ENCODE peak calls at places on chromosomes 16 and 17, in four cellular contexts. H is IMR-90, E is GM12878, D is K562. Y is an unnamed sample.

GRCh38 chr17:14321980-14322776 is 21.3 kb downstream of the HS3ST3B1 start:
- DNase-seq in H (no peak), E (no peak), D (no peak), Y (no peak)

GRCh38 chr17:16407911-16408588 is 7.3 kb upstream of the TRPV2 start:
- DNase-seq in H (peak), E (peak), D (peak), Y (peak)

GRCh38 chr16:28104404-28104803 is 40.9 kb upstream of the GSG1L start:
- DNase-seq in H (no peak), E (no peak), D (no peak), Y (no peak)

GRCh38 chr17:62681061-62681938 is 53.8 kb downstream of the MRC2 start:
- DNase-seq in H (no peak), E (no peak), D (peak), Y (no peak)

GRCh38 chr16:4966736-4967453 is 8.8 kb downstream of the SEC14L5 start:
- DNase-seq in H (no peak), E (no peak), D (no peak), Y (no peak)

GRCh38 chr16:7289299-7289698 is 43.3 kb upstream of the RBFOX1 start:
- DNase-seq in H (no peak), E (no peak), D (no peak), Y (no peak)

GRCh38 chr17:65039349-65039988 is 17.1 kb downstream of the GNA13 start:
- DNase-seq in H (no peak), E (peak), D (no peak), Y (no peak)

GRCh38 chr17:51869387-51869786 is 289.1 kb downstream of the CA10 start:
- DNase-seq in H (no peak), E (no peak), D (no peak), Y (no peak)

GRCh38 chr16:3696425-3697218 is 20.7 kb downstream of the TRAP1 start:
- DNase-seq in H (peak), E (no peak), D (peak), Y (no peak)

GRCh38 chr17:61369751-61370150 is 29.9 kb upstream of the TBX2 start:
- DNase-seq in H (no peak), E (no peak), D (no peak), Y (no peak)

GRCh38 chr16:10181196-10182162 is 749 bp downstream of the GRIN2A start:
- DNase-seq in H (peak), E (no peak), D (peak), Y (peak)

GRCh38 chr16:70805787-70806186 is 4.8 kb upstream of the VAC14 start:
- DNase-seq in H (peak), E (no peak), D (no peak), Y (peak)

GRCh38 chr17:35373532-35373983 is at the start of gene SLFN11:
- DNase-seq in H (peak), E (peak), D (peak), Y (peak)

GRCh38 chr16:6081320-6081976 is 983.9 kb upstream of the EEF2KMT start:
- DNase-seq in H (no peak), E (no peak), D (peak), Y (no peak)

GRCh38 chr16:84547539-84548058 is 43.1 kb upstream of the MEAK7 start:
- DNase-seq in H (no peak), E (no peak), D (no peak), Y (no peak)

GRCh38 chr16:78607465-78607864 is 508.0 kb downstream of the WWOX start:
- DNase-seq in H (no peak), E (no peak), D (no peak), Y (no peak)

GRCh38 chr17:521168-521525 is 168.5 kb upstream of the RPH3AL start:
- DNase-seq in H (peak), E (no peak), D (no peak), Y (no peak)

GRCh38 chr17:47615766-47616424 is 33.8 kb upstream of the KPNB1 start:
- DNase-seq in H (peak), E (peak), D (peak), Y (peak)

GRCh38 chr17:11814655-11815262 is 182.5 kb downstream of the ZNF18 start:
- DNase-seq in H (no peak), E (no peak), D (no peak), Y (no peak)

GRCh38 chr17:27379863-27380533 is 76.2 kb upstream of the KSR1 start:
- DNase-seq in H (peak), E (no peak), D (peak), Y (peak)

GRCh38 chr16:19696312-19696711 is 21.7 kb downstream of the KNOP1 start:
- DNase-seq in H (peak), E (no peak), D (peak), Y (peak)

GRCh38 chr16:12771341-12771798 is 32.3 kb downstream of the CPPED1 start:
- DNase-seq in H (no peak), E (no peak), D (no peak), Y (peak)

GRCh38 chr16:12532871-12533610 is 270.6 kb downstream of the CPPED1 start:
- DNase-seq in H (no peak), E (no peak), D (no peak), Y (no peak)

GRCh38 chr17:6755281-6755680 is 565 bp upstream of the XAF1 start:
- DNase-seq in H (no peak), E (no peak), D (no peak), Y (no peak)

GRCh38 chr17:66841328-66841727 is 6.4 kb downstream of the CACNG5 start:
- DNase-seq in H (no peak), E (no peak), D (no peak), Y (no peak)

GRCh38 chr17:10271004-10271620 is 72.7 kb upstream of the GAS7 start:
- DNase-seq in H (no peak), E (no peak), D (no peak), Y (no peak)

GRCh38 chr16:26985100-26986065 is 81.3 kb upstream of the C16orf82 start:
- DNase-seq in H (no peak), E (no peak), D (no peak), Y (no peak)

GRCh38 chr17:67052720-67053437 is 8.5 kb downstream of the CACNG1 start:
- DNase-seq in H (no peak), E (no peak), D (no peak), Y (no peak)

GRCh38 chr17:78986048-78986648 is 6.4 kb upstream of the LGALS3BP start:
- DNase-seq in H (peak), E (no peak), D (peak), Y (peak)

GRCh38 chr17:40351185-40352043 is 13.1 kb downstream of the GJD3 start:
- DNase-seq in H (no peak), E (no peak), D (no peak), Y (no peak)

GRCh38 chr17:40348562-40349476 is 15.7 kb downstream of the GJD3 start:
- DNase-seq in H (no peak), E (no peak), D (no peak), Y (no peak)

GRCh38 chr17:40350410-40351184 is 13.9 kb downstream of the GJD3 start:
- DNase-seq in H (no peak), E (no peak), D (no peak), Y (no peak)

GRCh38 chr17:40348136-40348504 is 16.4 kb downstream of the GJD3 start:
- DNase-seq in H (no peak), E (no peak), D (no peak), Y (no peak)

DNA sequence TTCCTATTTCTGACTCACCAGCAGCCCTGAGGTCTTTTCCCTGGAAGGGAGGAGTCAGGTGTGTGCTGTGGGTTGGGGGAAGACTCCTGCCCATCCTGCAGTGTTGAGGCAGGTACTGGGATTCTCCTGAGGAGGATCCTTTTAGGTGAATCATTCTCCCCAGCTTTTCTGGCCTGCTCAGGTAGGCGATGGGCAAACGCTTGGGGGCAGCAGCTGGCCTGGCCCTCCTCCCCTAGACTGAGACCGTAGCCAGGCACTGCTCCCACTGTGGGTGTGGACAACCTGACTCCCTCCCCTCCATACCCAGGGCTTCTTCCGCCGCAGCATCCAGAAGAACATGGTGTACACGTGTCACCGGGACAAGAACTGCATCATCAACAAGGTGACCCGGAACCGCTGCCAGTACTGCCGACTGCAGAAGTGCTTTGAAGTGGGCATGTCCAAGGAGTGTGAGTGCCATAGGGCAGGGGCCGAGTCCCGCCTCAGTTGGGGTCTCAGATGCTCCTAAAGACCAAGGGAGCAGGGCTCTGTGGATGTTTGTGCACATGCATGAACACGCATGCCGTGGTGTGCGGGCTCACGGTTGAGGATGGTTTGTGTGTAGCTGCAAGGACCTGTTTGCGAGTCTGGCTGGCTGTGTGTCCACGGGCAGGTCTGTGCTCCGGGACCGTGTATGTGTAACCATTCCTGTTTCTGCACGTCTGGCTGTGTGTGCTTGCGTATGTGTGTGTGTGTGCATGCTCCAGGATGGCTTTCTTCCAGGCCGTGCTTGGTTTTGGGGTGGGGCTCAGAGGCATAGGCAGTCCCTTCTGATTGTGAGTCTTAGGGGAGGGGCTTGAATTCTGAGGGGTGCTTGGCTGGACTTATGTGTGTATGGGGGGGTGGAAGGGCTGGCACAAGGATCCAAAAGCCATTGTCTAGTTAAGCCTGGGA is 14.8 kb downstream of the GJD3 start:
- DNase-seq in H (peak), E (no peak), D (no peak), Y (no peak)
- H3K27ac ChIP-seq in H (no peak), E (no peak), D (no peak), Y (no peak)

GRCh38 chr16:1828645-1829410 is 1.8 kb downstream of the FAHD1 start:
- DNase-seq in H (no peak), E (no peak), D (no peak), Y (no peak)

GRCh38 chr16:1823821-1824220 is 2.8 kb downstream of the HAGH start:
- DNase-seq in H (peak), E (no peak), D (peak), Y (peak)

GRCh38 chr16:1825381-1825863 is 1.2 kb downstream of the HAGH start:
- DNase-seq in H (no peak), E (no peak), D (no peak), Y (no peak)

GRCh38 chr16:1826691-1827573 is at the start of the genes FAHD1 and HAGH:
- DNase-seq in H (peak), E (peak), D (peak), Y (peak)

DNA sequence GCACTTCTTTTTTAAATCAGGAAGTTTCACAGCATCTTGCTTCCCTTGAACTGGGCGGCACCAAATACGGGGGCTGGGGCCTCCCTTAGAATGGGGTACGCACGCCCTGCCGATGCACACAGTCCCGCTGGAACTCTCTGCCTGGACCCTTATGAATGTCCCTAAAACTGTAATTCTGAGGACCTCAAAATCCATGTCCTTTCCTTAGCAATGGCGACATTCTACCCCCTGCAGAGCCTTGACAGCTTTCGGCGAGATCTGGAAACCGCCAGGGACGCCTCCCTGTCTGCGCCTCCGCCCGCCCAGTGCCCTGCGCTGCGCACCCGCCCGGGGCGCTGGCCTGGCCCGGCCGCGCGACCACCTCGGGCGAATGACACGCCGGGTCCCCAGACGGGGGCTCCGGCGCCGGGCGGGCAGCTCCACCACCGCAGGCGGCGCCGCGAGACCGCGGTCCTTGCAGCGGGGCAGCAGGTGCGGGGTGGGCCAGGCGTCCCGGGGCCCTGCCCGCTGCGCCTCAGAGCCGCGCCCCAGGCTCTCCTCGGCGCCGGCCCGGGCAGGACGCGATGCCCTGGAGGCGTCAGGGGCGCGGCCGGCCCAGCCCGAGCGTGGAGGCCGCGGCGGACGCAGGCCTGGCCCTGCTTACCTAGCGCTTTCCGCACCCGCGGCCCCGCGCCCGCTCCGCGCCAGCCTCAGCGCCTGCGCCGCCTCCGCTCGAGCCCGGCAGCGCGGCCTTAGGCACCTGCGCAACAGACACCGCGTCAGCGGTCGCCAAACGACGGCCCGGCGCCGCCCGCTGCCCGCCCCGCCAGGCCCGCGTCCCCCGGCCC is 548 bp downstream of the HAGH start:
- DNase-seq in H (peak), E (no peak), D (no peak), Y (peak)
- TF ChIP-seq FOS in H (no peak), E (no peak), D (no peak), Y (no peak)

DNA sequence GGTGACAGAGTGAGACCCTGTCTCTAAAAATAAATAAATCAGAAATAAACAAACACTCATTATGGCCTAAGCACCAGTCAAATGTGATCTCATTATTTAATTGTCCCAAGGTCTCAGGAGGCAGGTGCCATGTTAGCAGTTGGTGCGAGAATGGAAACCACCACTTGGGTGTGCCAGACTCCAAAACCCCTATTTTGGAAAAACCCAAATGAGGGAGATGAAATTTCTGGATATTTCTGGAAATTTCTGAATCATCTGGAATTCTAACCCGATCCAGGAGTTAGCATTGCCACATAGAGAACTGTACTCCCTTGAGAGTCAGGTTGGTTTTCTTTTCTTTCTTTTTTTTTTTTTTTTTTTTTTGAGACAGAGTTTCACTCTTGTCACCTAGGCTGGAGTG is 264.0 kb downstream of the XYLT1 start:
- DNase-seq in H (no peak), E (no peak), D (no peak), Y (no peak)
- TF ChIP-seq CTCF in H (no peak), E (no peak), D (no peak), Y (no peak)

GRCh38 chr16:81277681-81278080 is 37.1 kb upstream of the GAN start:
- DNase-seq in H (no peak), E (no peak), D (no peak), Y (no peak)
- H3K27ac ChIP-seq in H (no peak), E (no peak), D (no peak), Y (no peak)

GRCh38 chr16:82761236-82761635 is 134.5 kb downstream of the CDH13 start:
- DNase-seq in H (peak), E (no peak), D (no peak), Y (peak)
- TF ChIP-seq FOS in H (no peak), E (no peak), D (no peak), Y (no peak)

DNA sequence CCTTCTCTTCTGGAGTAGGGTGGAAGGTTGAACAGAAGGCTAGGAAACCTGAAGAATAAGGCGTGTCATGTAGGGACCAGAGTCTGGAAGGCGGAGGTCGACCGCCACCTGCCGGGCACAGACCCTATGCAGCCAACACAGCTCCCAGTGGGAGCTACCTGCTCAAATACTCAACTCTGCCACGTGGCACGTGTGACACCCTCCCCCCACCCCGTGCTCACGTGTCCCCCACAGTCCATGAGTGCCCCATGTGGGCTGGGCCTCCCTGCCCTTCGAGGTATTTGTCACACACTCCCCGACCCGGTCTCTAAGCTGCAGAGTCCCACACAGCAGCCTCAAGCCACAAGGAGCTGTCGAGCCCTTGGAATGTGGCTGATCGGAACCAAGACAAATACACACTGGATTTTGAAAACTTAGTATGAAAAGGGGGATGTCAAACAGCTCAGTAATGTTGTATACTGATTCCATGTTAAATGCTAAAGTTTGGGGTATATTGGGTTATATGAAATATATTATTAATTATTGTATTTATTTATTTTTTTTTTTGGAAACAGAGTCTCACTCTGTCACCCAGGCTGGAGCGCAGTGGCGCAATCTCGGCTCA is 11.7 kb downstream of the HID1 start:
- DNase-seq in H (peak), E (no peak), D (peak), Y (no peak)
- TF ChIP-seq CTCF in H (peak), E (peak), D (peak), Y (no peak)

DNA sequence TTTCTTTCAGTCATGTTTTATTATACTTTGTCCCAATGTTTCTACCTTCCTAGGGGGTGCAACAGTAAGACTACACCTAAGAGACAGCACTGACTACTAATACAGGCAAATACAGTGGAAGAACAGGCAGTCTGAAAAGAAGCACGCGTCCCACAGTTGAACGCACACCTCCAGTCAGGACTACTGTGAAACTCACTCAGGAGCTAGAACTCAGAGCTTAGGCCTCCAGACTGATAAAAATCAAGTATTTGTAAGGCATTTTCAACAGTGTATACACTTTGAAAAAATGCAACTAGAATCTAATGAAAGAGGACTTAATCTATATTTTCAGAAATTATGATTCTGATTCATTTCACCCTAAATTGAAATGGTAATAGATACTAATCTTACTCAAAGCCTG is 14.4 kb downstream of the ITFG1 start:
- DNase-seq in H (no peak), E (no peak), D (no peak), Y (no peak)
- H3K27ac ChIP-seq in H (no peak), E (no peak), D (no peak), Y (no peak)

DNA sequence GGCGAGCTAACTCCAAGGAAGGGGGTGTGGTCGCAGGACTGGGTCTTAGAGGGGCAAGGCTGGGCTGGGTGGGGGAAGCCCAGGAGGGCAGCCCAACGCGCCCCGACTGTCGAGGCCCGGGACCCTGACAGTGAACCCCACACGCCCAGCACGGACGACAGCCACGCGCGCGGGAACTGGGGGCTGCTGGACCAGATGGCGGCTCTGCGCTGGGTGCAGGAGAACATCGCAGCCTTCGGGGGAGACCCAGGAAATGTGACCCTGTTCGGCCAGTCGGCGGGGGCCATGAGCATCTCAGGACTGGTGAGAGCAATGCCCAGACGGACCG is 12.7 kb downstream of the CES4A start:
- DNase-seq in H (no peak), E (no peak), D (no peak), Y (no peak)
- TF ChIP-seq FOS in H (no peak), E (no peak), D (no peak), Y (no peak)

GRCh38 chr16:62213763-62214162 is 177.5 kb upstream of the CDH8 start:
- DNase-seq in H (no peak), E (no peak), D (no peak), Y (no peak)
- TF ChIP-seq CTCF in H (no peak), E (peak), D (peak), Y (no peak)

GRCh38 chr17:38363016-38363415 is 11.4 kb downstream of the SOCS7 start:
- DNase-seq in H (no peak), E (no peak), D (no peak), Y (no peak)

GRCh38 chr17:38355256-38355655 is 3.6 kb downstream of the SOCS7 start:
- DNase-seq in H (no peak), E (no peak), D (no peak), Y (no peak)

GRCh38 chr17:38361700-38362465 is 10.2 kb downstream of the SOCS7 start:
- DNase-seq in H (no peak), E (no peak), D (no peak), Y (no peak)

GRCh38 chr17:38357488-38358123 is 6.0 kb downstream of the SOCS7 start:
- DNase-seq in H (no peak), E (no peak), D (no peak), Y (peak)

GRCh38 chr17:38358586-38359513 is 7.2 kb downstream of the SOCS7 start:
- DNase-seq in H (no peak), E (no peak), D (no peak), Y (no peak)
- H3K27ac ChIP-seq in H (no peak), E (no peak), D (no peak), Y (no peak)

Y was measured in endothelial cell of umbilical vein.